ENCODE peak calls at places on chromosomes 6 and 20, in ten cellular contexts. One of them, this sample, is unnamed. For H3K9me3, the result is how much of the 10 kb centered on the place peaks cover.

GRCh38 chr6:158409451-158409850 is 97.2 kb downstream of the TULP4 start:
- DNase-seq in body of pancreas: no peak
- DNase-seq in ovary: no peak
- DNase-seq in IMR-90: peak
- DNase-seq in heart left ventricle: no peak
- DNase-seq in pancreas: no peak
- DNase-seq in cardiac muscle cell: no peak
- DNase-seq in Peyer's patch: no peak
- DNase-seq in CD8-positive, alpha-beta memory T cell: no peak
- DNase-seq in kidney: no peak
- DNase-seq in this sample: no peak

GRCh38 chr6:77290798-77291197 is 172.5 kb downstream of the HTR1B start:
- DNase-seq in cardiac muscle cell: no peak
- DNase-seq in body of pancreas: no peak
- DNase-seq in CD8-positive, alpha-beta memory T cell: no peak
- DNase-seq in IMR-90: peak
- DNase-seq in kidney: no peak
- DNase-seq in heart left ventricle: no peak
- DNase-seq in Peyer's patch: no peak
- DNase-seq in ovary: no peak
- DNase-seq in pancreas: no peak
- DNase-seq in this sample: no peak

GRCh38 chr20:59770851-59771250 is 162.6 kb downstream of the SYCP2 start:
- DNase-seq in body of pancreas: no peak
- DNase-seq in heart left ventricle: no peak
- DNase-seq in ovary: no peak
- DNase-seq in IMR-90: no peak
- DNase-seq in Peyer's patch: no peak
- DNase-seq in pancreas: no peak
- DNase-seq in cardiac muscle cell: no peak
- DNase-seq in kidney: no peak
- DNase-seq in CD8-positive, alpha-beta memory T cell: no peak
- DNase-seq in this sample: no peak

GRCh38 chr6:170011233-170012142 is 260.1 kb downstream of the ERMARD start:
- DNase-seq in kidney: peak
- DNase-seq in body of pancreas: no peak
- DNase-seq in IMR-90: no peak
- DNase-seq in pancreas: peak
- DNase-seq in heart left ventricle: peak
- DNase-seq in cardiac muscle cell: no peak
- DNase-seq in CD8-positive, alpha-beta memory T cell: no peak
- DNase-seq in ovary: no peak
- DNase-seq in Peyer's patch: peak
- DNase-seq in this sample: no peak

GRCh38 chr20:47358672-47359532 is 2.4 kb upstream of the ZMYND8 start:
- DNase-seq in kidney: peak
- DNase-seq in Peyer's patch: peak
- DNase-seq in body of pancreas: peak
- DNase-seq in IMR-90: peak
- DNase-seq in CD8-positive, alpha-beta memory T cell: no peak
- DNase-seq in heart left ventricle: peak
- DNase-seq in cardiac muscle cell: peak
- DNase-seq in ovary: peak
- DNase-seq in pancreas: peak
- DNase-seq in this sample: peak

GRCh38 chr6:82144007-82144851 is 103.3 kb downstream of the IBTK start:
- DNase-seq in Peyer's patch: peak
- DNase-seq in kidney: no peak
- DNase-seq in heart left ventricle: peak
- DNase-seq in cardiac muscle cell: peak
- DNase-seq in body of pancreas: peak
- DNase-seq in IMR-90: peak
- DNase-seq in ovary: no peak
- DNase-seq in pancreas: no peak
- DNase-seq in CD8-positive, alpha-beta memory T cell: no peak
- DNase-seq in this sample: peak

GRCh38 chr6:148328876-148329567 is 13.6 kb upstream of the SASH1 start:
- DNase-seq in ovary: no peak
- DNase-seq in kidney: no peak
- DNase-seq in body of pancreas: no peak
- DNase-seq in CD8-positive, alpha-beta memory T cell: no peak
- DNase-seq in cardiac muscle cell: no peak
- DNase-seq in heart left ventricle: no peak
- DNase-seq in IMR-90: no peak
- DNase-seq in Peyer's patch: no peak
- DNase-seq in pancreas: no peak
- DNase-seq in this sample: no peak

GRCh38 chr6:63259153-63259552 is 47.9 kb downstream of the FKBP1C start:
- DNase-seq in ovary: no peak
- DNase-seq in pancreas: no peak
- DNase-seq in body of pancreas: no peak
- DNase-seq in heart left ventricle: no peak
- DNase-seq in cardiac muscle cell: no peak
- DNase-seq in CD8-positive, alpha-beta memory T cell: no peak
- DNase-seq in kidney: no peak
- DNase-seq in Peyer's patch: no peak
- DNase-seq in IMR-90: no peak
- DNase-seq in this sample: no peak

GRCh38 chr20:11117808-11118528 is 444.2 kb upstream of the JAG1 start:
- DNase-seq in Peyer's patch: no peak
- DNase-seq in kidney: no peak
- DNase-seq in cardiac muscle cell: no peak
- DNase-seq in IMR-90: peak
- DNase-seq in CD8-positive, alpha-beta memory T cell: no peak
- DNase-seq in pancreas: no peak
- DNase-seq in body of pancreas: no peak
- DNase-seq in ovary: no peak
- DNase-seq in heart left ventricle: no peak
- DNase-seq in this sample: no peak

GRCh38 chr6:161835426-161836029 is 561.7 kb upstream of the AGPAT4 start:
- DNase-seq in CD8-positive, alpha-beta memory T cell: no peak
- DNase-seq in kidney: no peak
- DNase-seq in ovary: no peak
- DNase-seq in IMR-90: no peak
- DNase-seq in cardiac muscle cell: no peak
- DNase-seq in pancreas: no peak
- DNase-seq in body of pancreas: no peak
- DNase-seq in Peyer's patch: no peak
- DNase-seq in heart left ventricle: no peak
- DNase-seq in this sample: no peak

GRCh38 chr6:158046201-158047119 is 64.8 kb downstream of the SYNJ2 start:
- DNase-seq in kidney: peak
- DNase-seq in cardiac muscle cell: no peak
- DNase-seq in pancreas: peak
- DNase-seq in IMR-90: no peak
- DNase-seq in ovary: no peak
- DNase-seq in CD8-positive, alpha-beta memory T cell: no peak
- DNase-seq in heart left ventricle: no peak
- DNase-seq in Peyer's patch: no peak
- DNase-seq in body of pancreas: peak
- DNase-seq in this sample: no peak

GRCh38 chr6:2433686-2434085 is 188.3 kb upstream of the GMDS start:
- DNase-seq in ovary: no peak
- DNase-seq in Peyer's patch: no peak
- DNase-seq in cardiac muscle cell: no peak
- DNase-seq in IMR-90: no peak
- DNase-seq in CD8-positive, alpha-beta memory T cell: no peak
- DNase-seq in heart left ventricle: no peak
- DNase-seq in kidney: peak
- DNase-seq in body of pancreas: no peak
- DNase-seq in pancreas: no peak
- DNase-seq in this sample: no peak

GRCh38 chr6:104421650-104422049 is 438.1 kb downstream of the HACE1 start:
- DNase-seq in Peyer's patch: no peak
- DNase-seq in CD8-positive, alpha-beta memory T cell: no peak
- DNase-seq in body of pancreas: no peak
- DNase-seq in cardiac muscle cell: no peak
- DNase-seq in pancreas: no peak
- DNase-seq in IMR-90: no peak
- DNase-seq in kidney: no peak
- DNase-seq in heart left ventricle: no peak
- DNase-seq in ovary: no peak
- DNase-seq in this sample: no peak

GRCh38 chr6:158654960-158655485 is 5.2 kb downstream of the SYTL3 start:
- DNase-seq in Peyer's patch: peak
- DNase-seq in kidney: peak
- DNase-seq in heart left ventricle: no peak
- DNase-seq in IMR-90: peak
- DNase-seq in cardiac muscle cell: no peak
- DNase-seq in CD8-positive, alpha-beta memory T cell: no peak
- DNase-seq in ovary: no peak
- DNase-seq in pancreas: no peak
- DNase-seq in body of pancreas: no peak
- DNase-seq in this sample: no peak

GRCh38 chr6:16547586-16547985 is 213.7 kb downstream of the ATXN1 start:
- DNase-seq in Peyer's patch: no peak
- DNase-seq in cardiac muscle cell: no peak
- DNase-seq in pancreas: no peak
- DNase-seq in CD8-positive, alpha-beta memory T cell: no peak
- DNase-seq in IMR-90: no peak
- DNase-seq in body of pancreas: no peak
- DNase-seq in heart left ventricle: no peak
- DNase-seq in kidney: no peak
- DNase-seq in ovary: no peak
- DNase-seq in this sample: no peak

GRCh38 chr6:41090841-41091761 is 18.3 kb downstream of the NFYA start:
- DNase-seq in pancreas: no peak
- DNase-seq in ovary: no peak
- DNase-seq in CD8-positive, alpha-beta memory T cell: no peak
- DNase-seq in Peyer's patch: no peak
- DNase-seq in IMR-90: peak
- DNase-seq in kidney: no peak
- DNase-seq in heart left ventricle: no peak
- DNase-seq in body of pancreas: no peak
- DNase-seq in cardiac muscle cell: no peak
- DNase-seq in this sample: no peak

DNA sequence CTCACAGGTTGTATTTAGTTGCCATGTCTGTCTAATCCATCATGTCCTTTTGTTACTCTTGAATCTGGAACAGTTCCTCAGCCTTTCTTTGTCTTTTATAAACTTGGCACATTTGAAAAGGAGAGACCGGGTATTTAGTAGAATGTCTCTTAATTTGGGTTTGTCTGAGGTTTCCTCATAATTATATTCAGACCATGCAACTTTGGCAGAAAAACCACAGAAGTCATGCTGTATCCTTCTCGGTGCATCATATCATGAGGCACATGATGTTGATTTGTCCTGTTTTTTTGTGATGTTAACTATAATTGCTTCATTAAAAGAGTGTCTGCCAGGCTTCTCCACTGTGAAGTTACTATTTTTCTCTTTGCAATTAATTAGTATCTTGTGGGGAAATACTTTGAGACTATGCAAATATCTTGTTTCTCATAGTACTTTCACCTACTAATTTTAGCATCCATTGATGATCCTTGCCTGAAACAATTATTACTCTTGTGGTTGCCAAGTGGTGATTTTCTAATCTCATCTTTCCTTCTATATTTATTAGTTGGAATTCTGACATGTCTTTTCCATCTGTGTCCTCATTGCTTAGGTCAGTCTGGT is 837.3 kb downstream of the DHX35 start:
- DNase-seq in IMR-90: no peak
- DNase-seq in heart left ventricle: no peak
- DNase-seq in kidney: no peak
- DNase-seq in cardiac muscle cell: no peak
- DNase-seq in Peyer's patch: no peak
- DNase-seq in CD8-positive, alpha-beta memory T cell: no peak
- DNase-seq in pancreas: no peak
- DNase-seq in body of pancreas: no peak
- DNase-seq in ovary: no peak
- DNase-seq in this sample: no peak
- H3K9me3 ChIP-seq in IMR-90: under half
- H3K9me3 ChIP-seq in heart left ventricle: under half
- H3K9me3 ChIP-seq in kidney: under half
- H3K9me3 ChIP-seq in cardiac muscle cell: under half
- H3K9me3 ChIP-seq in Peyer's patch: under half
- H3K9me3 ChIP-seq in CD8-positive, alpha-beta memory T cell: under half
- H3K9me3 ChIP-seq in pancreas: under half
- H3K9me3 ChIP-seq in body of pancreas: under half
- H3K9me3 ChIP-seq in ovary: under half
- H3K9me3 ChIP-seq in this sample: under half

GRCh38 chr20:30630761-30631160 is 626.7 kb upstream of the DEFB115 start:
- DNase-seq in cardiac muscle cell: no peak
- DNase-seq in heart left ventricle: no peak
- DNase-seq in ovary: no peak
- DNase-seq in body of pancreas: no peak
- DNase-seq in pancreas: no peak
- DNase-seq in CD8-positive, alpha-beta memory T cell: no peak
- DNase-seq in kidney: peak
- DNase-seq in IMR-90: no peak
- DNase-seq in Peyer's patch: no peak
- DNase-seq in this sample: peak
- H3K9me3 ChIP-seq in cardiac muscle cell: under half
- H3K9me3 ChIP-seq in heart left ventricle: under half
- H3K9me3 ChIP-seq in ovary: under half
- H3K9me3 ChIP-seq in body of pancreas: under half
- H3K9me3 ChIP-seq in pancreas: under half
- H3K9me3 ChIP-seq in CD8-positive, alpha-beta memory T cell: under half
- H3K9me3 ChIP-seq in kidney: under half
- H3K9me3 ChIP-seq in IMR-90: under half
- H3K9me3 ChIP-seq in Peyer's patch: under half
- H3K9me3 ChIP-seq in this sample: under half

GRCh38 chr6:144179237-144179636 is 28.9 kb downstream of the STX11 start:
- DNase-seq in CD8-positive, alpha-beta memory T cell: no peak
- DNase-seq in kidney: no peak
- DNase-seq in ovary: no peak
- DNase-seq in IMR-90: no peak
- DNase-seq in body of pancreas: no peak
- DNase-seq in heart left ventricle: no peak
- DNase-seq in cardiac muscle cell: no peak
- DNase-seq in Peyer's patch: no peak
- DNase-seq in pancreas: no peak
- DNase-seq in this sample: no peak
- H3K9me3 ChIP-seq in CD8-positive, alpha-beta memory T cell: under half
- H3K9me3 ChIP-seq in kidney: under half
- H3K9me3 ChIP-seq in ovary: under half
- H3K9me3 ChIP-seq in IMR-90: under half
- H3K9me3 ChIP-seq in body of pancreas: under half
- H3K9me3 ChIP-seq in heart left ventricle: under half
- H3K9me3 ChIP-seq in cardiac muscle cell: under half
- H3K9me3 ChIP-seq in Peyer's patch: under half
- H3K9me3 ChIP-seq in pancreas: under half
- H3K9me3 ChIP-seq in this sample: under half

DNA sequence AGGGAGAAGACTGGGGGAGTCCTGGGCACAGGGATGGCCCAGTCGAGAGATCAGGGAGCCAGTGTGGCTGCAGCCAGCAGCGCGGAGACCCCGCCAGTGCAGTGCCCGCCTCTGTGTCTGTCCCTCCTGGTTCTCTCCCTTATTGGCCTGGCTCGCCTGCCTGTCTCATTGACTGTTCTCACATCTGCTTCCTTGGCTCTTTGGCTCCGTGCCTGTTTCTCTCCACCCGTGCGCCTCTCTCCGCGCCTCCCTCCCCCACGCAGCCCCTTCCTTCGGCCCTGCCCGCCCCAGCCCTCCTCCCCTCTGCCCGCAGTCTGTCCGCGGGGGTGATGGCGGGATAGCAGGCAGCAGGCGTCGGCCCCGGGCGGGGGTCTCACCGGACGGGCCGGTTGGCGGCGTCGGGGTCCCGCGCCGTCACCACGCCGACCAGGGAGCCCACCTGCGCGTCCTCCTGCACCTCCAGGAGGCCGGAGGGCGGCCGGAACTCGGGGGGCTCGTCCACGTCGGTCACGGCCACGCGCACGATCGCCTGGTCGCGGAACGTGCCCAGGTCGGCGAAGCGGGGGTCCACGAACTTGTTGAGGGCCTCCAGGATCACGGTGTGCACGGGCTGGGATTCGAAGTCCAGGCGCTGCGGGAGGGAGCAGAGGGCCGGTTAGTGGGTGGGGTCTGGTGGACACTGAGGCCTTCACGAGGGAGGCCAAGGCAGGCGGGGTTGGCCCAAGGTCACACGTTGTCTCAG is 92.0 kb downstream of the CD40 start:
- DNase-seq in kidney: peak
- DNase-seq in ovary: peak
- DNase-seq in cardiac muscle cell: no peak
- DNase-seq in heart left ventricle: peak
- DNase-seq in pancreas: no peak
- DNase-seq in IMR-90: no peak
- DNase-seq in Peyer's patch: no peak
- DNase-seq in CD8-positive, alpha-beta memory T cell: no peak
- DNase-seq in body of pancreas: peak
- DNase-seq in this sample: no peak
- H3K9me3 ChIP-seq in kidney: under half
- H3K9me3 ChIP-seq in ovary: under half
- H3K9me3 ChIP-seq in cardiac muscle cell: under half
- H3K9me3 ChIP-seq in heart left ventricle: under half
- H3K9me3 ChIP-seq in pancreas: under half
- H3K9me3 ChIP-seq in IMR-90: under half
- H3K9me3 ChIP-seq in Peyer's patch: under half
- H3K9me3 ChIP-seq in CD8-positive, alpha-beta memory T cell: under half
- H3K9me3 ChIP-seq in body of pancreas: under half
- H3K9me3 ChIP-seq in this sample: under half

This sample was measured in Caco-2.